ENCODE peak calls at places on chromosomes 4 and X, in four cellular contexts. R is mesendoderm, D is IMR-90, H is H9. T is an unnamed sample.

GRCh38 chrX:37779857-37780256 is at the start of gene CYBB:
- DNase-seq in H (no peak), R (no peak), D (no peak), T (no peak)

GRCh38 chrX:153688900-153689590 is 1.3 kb downstream of the SLC6A8 start:
- DNase-seq in R (no peak), D (peak; percentile 6), H (no peak), T (no peak)

GRCh38 chr4:15117270-15117946 is 115.1 kb downstream of the CPEB2 start:
- DNase-seq in D (no peak), H (no peak), R (no peak), T (no peak)

GRCh38 chr4:143581331-143581961 is 67.9 kb downstream of the SMARCA5 start:
- DNase-seq in H (peak; percentile 68), R (peak; percentile 70), D (no peak), T (no peak)

GRCh38 chrX:13250831-13251612 is 68.8 kb downstream of the ATXN3L start:
- DNase-seq in R (no peak), H (no peak), D (peak; percentile 94), T (no peak)

GRCh38 chr4:31620476-31620875 is 900.3 kb downstream of the PCDH7 start:
- DNase-seq in R (no peak), H (no peak), D (no peak), T (no peak)

GRCh38 chrX:1623691-1624090 is 8.8 kb downstream of the ASMT start:
- DNase-seq in D (no peak), R (no peak), H (no peak), T (no peak)

GRCh38 chr4:153267013-153267412 is 62.8 kb downstream of the TRIM2 start:
- DNase-seq in D (peak; percentile 72), H (no peak), R (no peak), T (no peak)

GRCh38 chrX:33307954-33308353 is 96.6 kb upstream of the DMD start:
- DNase-seq in H (no peak), R (no peak), D (peak; percentile 41), T (no peak)

GRCh38 chr4:129264008-129264657 is 168.2 kb downstream of the C4orf33 start:
- DNase-seq in H (no peak), D (no peak), R (no peak), T (no peak)

GRCh38 chr4:185304944-185305690 is 90.6 kb downstream of the LRP2BP start:
- DNase-seq in R (peak; percentile 90), H (peak; percentile 69), D (peak; percentile 25), T (peak; percentile 25)

GRCh38 chrX:110412971-110413726 is 54.5 kb downstream of the RTL9 start:
- DNase-seq in H (peak; percentile 81), R (peak; percentile 76), D (peak; percentile 65), T (peak; percentile 75)

GRCh38 chr4:16967722-16968121 is 69.3 kb upstream of the LDB2 start:
- DNase-seq in R (peak; percentile 11), H (no peak), D (peak; percentile 10), T (no peak)

GRCh38 chr4:168019921-168020320 is 72.4 kb upstream of the ANXA10 start:
- DNase-seq in H (no peak), D (no peak), R (no peak), T (no peak)

GRCh38 chrX:129726307-129727111 is 12.3 kb upstream of the XPNPEP2 start:
- DNase-seq in R (peak; percentile 76), D (peak; percentile 69), H (peak; percentile 70), T (peak; percentile 75)

GRCh38 chrX:16239211-16239610 is 71.9 kb downstream of the MAGEB17 start:
- DNase-seq in H (no peak), D (peak; percentile 88), R (no peak), T (no peak)

GRCh38 chr4:159003420-159004253 is 99.2 kb upstream of the RAPGEF2 start:
- DNase-seq in D (peak; percentile 44), R (no peak), H (no peak), T (no peak)

GRCh38 chr4:109302366-109303140 is at the start of gene COL25A1:
- DNase-seq in H (peak; percentile 97), R (peak; percentile 95), D (peak; percentile 16), T (peak; percentile 88)

GRCh38 chr4:73172166-73172565 is 86.4 kb downstream of the ANKRD17 start:
- DNase-seq in H (no peak), D (peak; percentile 59), R (no peak), T (no peak)

GRCh38 chr4:34362654-34363053 is 1881.7 kb downstream of the ARAP2 start:
- DNase-seq in H (no peak), R (no peak), D (no peak), T (no peak)

GRCh38 chrX:153539171-153539978 is 21.9 kb downstream of the ATP2B3 start:
- DNase-seq in D (peak; percentile 44), H (peak; percentile 81), R (peak; percentile 64), T (peak; percentile 84)

GRCh38 chr4:7155611-7156071 is 36.7 kb upstream of the SORCS2 start:
- DNase-seq in R (no peak), D (no peak), H (peak; percentile 31), T (no peak)

GRCh38 chr4:36236159-36236558 is 8.2 kb downstream of the ARAP2 start:
- DNase-seq in H (no peak), R (no peak), D (no peak), T (no peak)
- H3K56ac ChIP-seq in H (no peak overlapping the region), R (no peak overlapping the region), D (no peak overlapping the region), T (no peak overlapping the region)

DNA sequence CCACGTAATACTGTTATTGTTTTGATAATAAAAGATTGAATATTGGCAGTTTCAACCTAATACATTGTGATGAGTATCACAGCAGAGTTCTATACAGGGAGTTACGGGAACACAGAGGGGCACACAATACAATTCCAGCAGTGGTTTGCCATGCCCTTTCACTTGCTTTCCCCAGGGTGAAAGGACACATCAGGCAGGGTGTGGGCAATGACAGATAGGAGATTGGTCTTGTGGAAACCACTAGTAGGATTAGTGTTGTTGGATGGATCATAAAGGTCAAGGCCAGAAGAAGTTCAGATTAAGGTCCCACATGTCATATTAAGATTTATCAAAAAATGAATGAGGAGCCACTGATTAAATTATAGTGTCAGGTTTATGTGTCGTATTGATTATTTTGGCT is 8.1 kb downstream of the HSD17B11 start:
- DNase-seq in R (no peak), D (no peak), H (no peak), T (no peak)
- H3K56ac ChIP-seq in R (no peak overlapping the region), D (no peak overlapping the region), H (no peak overlapping the region), T (no peak overlapping the region)

GRCh38 chr4:93414041-93414440 is 414.5 kb upstream of the ATOH1 start:
- DNase-seq in H (no peak), D (no peak), R (no peak), T (no peak)
- H3K56ac ChIP-seq in H (no peak overlapping the region), D (no peak overlapping the region), R (no peak overlapping the region), T (no peak overlapping the region)

GRCh38 chr4:173514641-173515217 is 15.3 kb downstream of the HAND2 start:
- DNase-seq in R (no peak), H (no peak), D (no peak), T (no peak)
- H3K56ac ChIP-seq in R (no peak overlapping the region), H (no peak overlapping the region), D (no peak overlapping the region), T (no peak overlapping the region)

GRCh38 chr4:71520850-71521249 is 182.0 kb downstream of the SLC4A4 start:
- DNase-seq in D (peak; percentile 5), R (no peak), H (no peak), T (no peak)
- H3K56ac ChIP-seq in D (no peak overlapping the region), R (no peak overlapping the region), H (no peak overlapping the region), T (no peak overlapping the region)

DNA sequence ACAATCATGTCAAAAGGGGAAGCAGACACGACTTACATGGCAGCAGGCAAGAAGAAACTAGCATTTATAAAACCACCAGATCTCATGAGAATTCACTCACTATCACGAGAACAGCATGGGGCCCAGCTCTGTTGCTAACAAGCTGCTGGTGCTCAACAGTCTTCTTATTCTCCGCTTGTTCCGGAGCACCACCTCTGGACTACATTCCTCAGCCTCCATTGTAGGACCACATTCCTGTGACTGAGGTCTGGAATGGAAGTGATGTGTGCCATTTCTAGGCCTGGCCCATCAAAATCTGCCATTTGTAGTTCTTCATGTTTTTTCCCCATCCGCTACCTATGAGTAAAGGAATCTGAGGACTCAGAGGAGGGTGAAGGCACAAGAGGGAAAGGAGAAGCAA is 111.5 kb upstream of the PTCHD1 start:
- DNase-seq in R (peak; percentile 18), D (no peak), H (no peak), T (no peak)
- H3K56ac ChIP-seq in R (no peak overlapping the region), D (no peak overlapping the region), H (no peak overlapping the region), T (no peak overlapping the region)

DNA sequence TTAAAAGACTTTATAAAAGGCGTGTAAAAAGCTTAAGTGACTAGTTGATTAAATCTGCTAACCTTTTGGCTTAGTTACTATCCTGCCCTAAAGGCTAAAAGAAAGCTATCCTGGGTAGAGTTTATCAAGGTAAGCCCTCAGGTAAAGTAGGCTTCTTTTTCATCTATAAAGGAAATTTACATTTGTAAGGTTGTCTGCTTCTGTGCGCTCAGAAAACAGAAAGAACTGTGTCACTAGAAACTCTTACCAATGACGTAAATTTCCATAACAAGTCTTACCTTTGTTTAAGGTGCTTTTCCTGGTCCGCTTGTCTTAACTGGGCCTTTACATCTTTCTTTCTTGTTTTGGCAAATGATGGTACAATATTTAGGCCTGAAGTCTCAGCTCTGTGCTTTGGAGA is 37.7 kb upstream of the FGF2 start:
- DNase-seq in H (no peak), D (no peak), R (no peak), T (no peak)
- H3K56ac ChIP-seq in H (no peak overlapping the region), D (no peak overlapping the region), R (no peak overlapping the region), T (no peak overlapping the region)

GRCh38 chr4:101019313-101019712 is 328.0 kb downstream of the PPP3CA start:
- DNase-seq in H (no peak), D (no peak), R (no peak), T (no peak)
- H3K56ac ChIP-seq in H (no peak overlapping the region), D (no peak overlapping the region), R (no peak overlapping the region), T (no peak overlapping the region)

GRCh38 chrX:257681-258289 is 23.4 kb upstream of the PLCXD1 start:
- DNase-seq in H (no peak), R (no peak), D (no peak), T (no peak)

GRCh38 chrX:258291-259040 is 22.7 kb upstream of the PLCXD1 start:
- DNase-seq in H (no peak), D (no peak), R (no peak), T (no peak)

GRCh38 chrX:254630-255215 is 26.5 kb upstream of the PLCXD1 start:
- DNase-seq in D (no peak), R (no peak), H (no peak), T (no peak)

GRCh38 chrX:253451-254297 is 27.5 kb upstream of the PLCXD1 start:
- DNase-seq in H (no peak), R (no peak), D (no peak), T (no peak)

GRCh38 chrX:255923-256331 is 25.3 kb upstream of the PLCXD1 start:
- DNase-seq in D (no peak), R (no peak), H (no peak), T (no peak)
- H3K56ac ChIP-seq in D (no peak overlapping the region), R (no peak overlapping the region), H (no peak overlapping the region), T (no peak overlapping the region)

GRCh38 chr4:55753856-55754255 is 65.7 kb upstream of the EXOC1L start:
- DNase-seq in H (no peak), D (no peak), R (no peak), T (no peak)

GRCh38 chr4:55757356-55758024 is 62.1 kb upstream of the EXOC1L start:
- DNase-seq in R (no peak), D (no peak), H (no peak), T (no peak)

GRCh38 chr4:55754754-55755350 is 64.7 kb upstream of the EXOC1L start:
- DNase-seq in D (peak; percentile 58), R (no peak), H (no peak), T (no peak)

GRCh38 chr4:55758081-55758480 is 61.5 kb upstream of the EXOC1L start:
- DNase-seq in R (no peak), H (no peak), D (no peak), T (no peak)

GRCh38 chr4:55756208-55756607 is 63.4 kb upstream of the EXOC1L start:
- DNase-seq in D (no peak), H (no peak), R (no peak), T (no peak)
- H3K56ac ChIP-seq in D (no peak overlapping the region), H (no peak overlapping the region), R (no peak overlapping the region), T (no peak overlapping the region)